ENCODE peak calls at places on chromosome 19, in five cellular contexts. One of them, this sample, is unnamed.

GRCh38 chr19:35377656-35378055 is 6.8 kb downstream of the GPR42 start:
- DNase-seq in NB4: no peak
- DNase-seq in left colon: no peak
- DNase-seq in stimulated activated CD4-positive, alpha-beta T cell treated with anti-CD3 and anti-CD28 coated beads, Interleukin-15, amount 100 ng/mL, for 1 hour: no peak
- DNase-seq in endothelial cell: no peak
- DNase-seq in this sample: no peak

GRCh38 chr19:39996218-39996810 is 546 bp upstream of the ZNF546 start:
- DNase-seq in NB4: peak; percentile 47
- DNase-seq in stimulated activated CD4-positive, alpha-beta T cell treated with anti-CD3 and anti-CD28 coated beads, Interleukin-15, amount 100 ng/mL, for 1 hour: no peak
- DNase-seq in left colon: no peak
- DNase-seq in endothelial cell: no peak
- DNase-seq in this sample: no peak

GRCh38 chr19:10836478-10837325 is 690 bp upstream of the TMED1 start:
- DNase-seq in stimulated activated CD4-positive, alpha-beta T cell treated with anti-CD3 and anti-CD28 coated beads, Interleukin-15, amount 100 ng/mL, for 1 hour: no peak
- DNase-seq in left colon: peak; percentile 88
- DNase-seq in NB4: peak; percentile 89
- DNase-seq in endothelial cell: no peak
- DNase-seq in this sample: peak; percentile 67

GRCh38 chr19:1882089-1882785 is 3.1 kb downstream of the ABHD17A start:
- DNase-seq in left colon: no peak
- DNase-seq in NB4: no peak
- DNase-seq in endothelial cell: peak; percentile 60
- DNase-seq in stimulated activated CD4-positive, alpha-beta T cell treated with anti-CD3 and anti-CD28 coated beads, Interleukin-15, amount 100 ng/mL, for 1 hour: peak; percentile 63
- DNase-seq in this sample: no peak

GRCh38 chr19:3268326-3268725 is 43.9 kb downstream of the CELF5 start:
- DNase-seq in left colon: no peak
- DNase-seq in NB4: no peak
- DNase-seq in endothelial cell: no peak
- DNase-seq in stimulated activated CD4-positive, alpha-beta T cell treated with anti-CD3 and anti-CD28 coated beads, Interleukin-15, amount 100 ng/mL, for 1 hour: no peak
- DNase-seq in this sample: no peak

GRCh38 chr19:50798116-50798942 is 8.1 kb downstream of the ACP4 start:
- DNase-seq in NB4: peak; percentile 46
- DNase-seq in stimulated activated CD4-positive, alpha-beta T cell treated with anti-CD3 and anti-CD28 coated beads, Interleukin-15, amount 100 ng/mL, for 1 hour: no peak
- DNase-seq in left colon: no peak
- DNase-seq in endothelial cell: no peak
- DNase-seq in this sample: no peak

GRCh38 chr19:29841559-29842367 is 30.0 kb downstream of the CCNE1 start:
- DNase-seq in left colon: no peak
- DNase-seq in endothelial cell: no peak
- DNase-seq in stimulated activated CD4-positive, alpha-beta T cell treated with anti-CD3 and anti-CD28 coated beads, Interleukin-15, amount 100 ng/mL, for 1 hour: no peak
- DNase-seq in NB4: no peak
- DNase-seq in this sample: no peak

GRCh38 chr19:18659281-18660050 is 22.6 kb downstream of the KLHL26 start:
- DNase-seq in NB4: peak; percentile 76
- DNase-seq in left colon: no peak
- DNase-seq in endothelial cell: no peak
- DNase-seq in stimulated activated CD4-positive, alpha-beta T cell treated with anti-CD3 and anti-CD28 coated beads, Interleukin-15, amount 100 ng/mL, for 1 hour: no peak
- DNase-seq in this sample: no peak

GRCh38 chr19:43331435-43332010 is 22.0 kb upstream of the CD177 start:
- DNase-seq in stimulated activated CD4-positive, alpha-beta T cell treated with anti-CD3 and anti-CD28 coated beads, Interleukin-15, amount 100 ng/mL, for 1 hour: no peak
- DNase-seq in NB4: no peak
- DNase-seq in left colon: no peak
- DNase-seq in endothelial cell: peak; percentile 37
- DNase-seq in this sample: no peak

GRCh38 chr19:42461700-42462324 is 19.1 kb upstream of the CXCL17 start:
- DNase-seq in stimulated activated CD4-positive, alpha-beta T cell treated with anti-CD3 and anti-CD28 coated beads, Interleukin-15, amount 100 ng/mL, for 1 hour: no peak
- DNase-seq in left colon: no peak
- DNase-seq in NB4: no peak
- DNase-seq in endothelial cell: no peak
- DNase-seq in this sample: no peak

GRCh38 chr19:10270616-10271394 is at the start of gene ICAM1:
- DNase-seq in stimulated activated CD4-positive, alpha-beta T cell treated with anti-CD3 and anti-CD28 coated beads, Interleukin-15, amount 100 ng/mL, for 1 hour: peak; percentile 53
- DNase-seq in NB4: peak; percentile 98
- DNase-seq in left colon: peak; percentile 83
- DNase-seq in endothelial cell: peak; percentile 77
- DNase-seq in this sample: no peak

GRCh38 chr19:51687791-51688664 is 5.1 kb upstream of the SPACA6 start:
- DNase-seq in stimulated activated CD4-positive, alpha-beta T cell treated with anti-CD3 and anti-CD28 coated beads, Interleukin-15, amount 100 ng/mL, for 1 hour: no peak
- DNase-seq in left colon: peak; percentile 64
- DNase-seq in NB4: no peak
- DNase-seq in endothelial cell: peak; percentile 46
- DNase-seq in this sample: no peak

GRCh38 chr19:9407827-9408226 is 27.5 kb downstream of the ZNF266 start:
- DNase-seq in NB4: peak; percentile 40
- DNase-seq in left colon: no peak
- DNase-seq in endothelial cell: no peak
- DNase-seq in stimulated activated CD4-positive, alpha-beta T cell treated with anti-CD3 and anti-CD28 coated beads, Interleukin-15, amount 100 ng/mL, for 1 hour: no peak
- DNase-seq in this sample: no peak

This sample was measured in D721Med.